ENCODE peak calls at places on chromosomes 4 and X, in eight cellular contexts. X is WTC11; D is stimulated activated CD4-positive, alpha-beta T cell treated with anti-CD3 and anti-CD28 coated beads, Interleukin-4, amount 100 ng/mL, for 4 hours; S is retina; F is AG20443; O is activated CD8-positive, alpha-beta memory T cell treated with anti-CD3 and anti-CD28 coated beads for 48 hours; T is CD4-positive, CD25-positive, alpha-beta regulatory T cell; P is RPMI8226. Y is an unnamed sample.

GRCh38 chrX:115330498-115331138 is 41.1 kb downstream of the LUZP4 start:
- DNase-seq in X (peak), D (no peak), S (peak), F (peak), O (no peak), T (peak), P (peak), Y (peak)

GRCh38 chrX:11085305-11085704 is 25.8 kb upstream of the HCCS start:
- DNase-seq in X (no peak), D (no peak), S (no peak), F (no peak), O (no peak), T (no peak), P (no peak), Y (no peak)

GRCh38 chrX:49262603-49263002 is 1.9 kb downstream of the FOXP3 start:
- DNase-seq in X (no peak), D (no peak), S (no peak), F (no peak), O (no peak), T (no peak), P (no peak), Y (no peak)

GRCh38 chr4:17232575-17233253 is 279.2 kb downstream of the QDPR start:
- DNase-seq in X (no peak), D (no peak), S (no peak), F (peak), O (no peak), T (no peak), P (no peak), Y (peak)

GRCh38 chr4:163385466-163385865 is 41.8 kb downstream of the NPY5R start:
- DNase-seq in X (no peak), D (no peak), S (no peak), F (no peak), O (no peak), T (no peak), P (no peak), Y (no peak)

GRCh38 chr4:37754410-37755185 is 68.4 kb upstream of the RELL1 start:
- DNase-seq in X (no peak), D (no peak), S (no peak), F (no peak), O (no peak), T (no peak), P (no peak), Y (no peak)

GRCh38 chrX:156001001-156001666 is 3.6 kb downstream of the IL9R start:
- DNase-seq in X (no peak), D (no peak), S (no peak), F (no peak), O (no peak), T (no peak), P (no peak), Y (no peak)

GRCh38 chrX:10415704-10416001 is 204.7 kb downstream of the MID1 start:
- DNase-seq in X (no peak), D (no peak), S (peak), F (peak), O (no peak), T (no peak), P (no peak), Y (no peak)

GRCh38 chr4:93319011-93319410 is 509.5 kb upstream of the ATOH1 start:
- DNase-seq in X (no peak), D (no peak), S (no peak), F (no peak), O (no peak), T (no peak), P (no peak), Y (no peak)

GRCh38 chrX:4936315-4936714 is 1222.9 kb upstream of the PRKX start:
- DNase-seq in X (no peak), D (no peak), S (no peak), F (no peak), O (no peak), T (no peak), P (no peak), Y (no peak)

GRCh38 chrX:140971385-140971784 is 31.0 kb upstream of the SPANXB1 start:
- DNase-seq in X (no peak), D (no peak), S (peak), F (no peak), O (no peak), T (no peak), P (no peak), Y (no peak)

GRCh38 chr4:145589923-145590702 is 29.1 kb upstream of the MMAA start:
- DNase-seq in X (no peak), D (no peak), S (no peak), F (no peak), O (no peak), T (no peak), P (no peak), Y (no peak)

GRCh38 chr4:20432098-20432497 is 180.4 kb downstream of the SLIT2 start:
- DNase-seq in X (no peak), D (no peak), S (peak), F (peak), O (no peak), T (no peak), P (no peak), Y (no peak)

GRCh38 chr4:112296949-112297483 is at the start of gene ALPK1:
- DNase-seq in X (no peak), D (no peak), S (no peak), F (peak), O (no peak), T (no peak), P (peak), Y (no peak)

GRCh38 chr4:57147335-57148060 is 37.3 kb upstream of the IGFBP7 start:
- DNase-seq in X (no peak), D (no peak), S (no peak), F (peak), O (no peak), T (no peak), P (no peak), Y (no peak)

GRCh38 chrX:77785400-77785745 is 643 bp downstream of the ATRX start:
- DNase-seq in X (peak), D (no peak), S (peak), F (peak), O (no peak), T (no peak), P (peak), Y (peak)

GRCh38 chr4:38013461-38014366 is 53.5 kb downstream of the PTTG2 start:
- DNase-seq in X (no peak), D (no peak), S (no peak), F (peak), O (no peak), T (no peak), P (no peak), Y (no peak)

GRCh38 chr4:4781936-4782754 is 77.3 kb upstream of the MSX1 start:
- DNase-seq in X (no peak), D (no peak), S (no peak), F (peak), O (no peak), T (no peak), P (no peak), Y (no peak)

GRCh38 chr4:74376888-74377483 is 12.0 kb downstream of the EREG start:
- DNase-seq in X (no peak), D (no peak), S (peak), F (peak), O (no peak), T (peak), P (peak), Y (no peak)

GRCh38 chrX:87968118-87968517 is 450.5 kb downstream of the KLHL4 start:
- DNase-seq in X (no peak), D (no peak), S (no peak), F (no peak), O (no peak), T (no peak), P (no peak), Y (no peak)

GRCh38 chr4:10442976-10443375 is 14.2 kb downstream of the ZNF518B start:
- DNase-seq in X (no peak), D (no peak), S (no peak), F (no peak), O (no peak), T (no peak), P (no peak), Y (no peak)

GRCh38 chr4:52959545-52959944 is 97.4 kb downstream of the RASL11B start:
- DNase-seq in X (no peak), D (no peak), S (no peak), F (peak), O (no peak), T (no peak), P (no peak), Y (no peak)

GRCh38 chr4:107279729-107280128 is 243.6 kb upstream of the DKK2 start:
- DNase-seq in X (no peak), D (no peak), S (no peak), F (no peak), O (no peak), T (no peak), P (no peak), Y (no peak)

GRCh38 chr4:130849985-130850632 is 1754.2 kb downstream of the C4orf33 start:
- DNase-seq in X (no peak), D (no peak), S (no peak), F (no peak), O (no peak), T (no peak), P (no peak), Y (no peak)

GRCh38 chr4:35247047-35247446 is 997.3 kb downstream of the ARAP2 start:
- DNase-seq in X (no peak), D (no peak), S (no peak), F (no peak), O (no peak), T (no peak), P (no peak), Y (no peak)

GRCh38 chrX:22314692-22315091 is 42.0 kb downstream of the CBLL2 start:
- DNase-seq in X (no peak), D (no peak), S (no peak), F (no peak), O (no peak), T (no peak), P (no peak), Y (peak)

GRCh38 chr4:10005632-10006031 is 15.7 kb downstream of the SLC2A9 start:
- DNase-seq in X (no peak), D (no peak), S (no peak), F (no peak), O (no peak), T (no peak), P (no peak), Y (no peak)